ENCODE peak calls at places on chromosome 11, in five cellular contexts. P, V, L, M and T are unnamed samples.

GRCh38 chr11:2577071-2578005 is 122.5 kb downstream of the KCNQ1OT1 start:
- DNase-seq in P (no peak), V (no peak), L (no peak), M (peak; percentile 25), T (no peak)

GRCh38 chr11:111913031-111913861 is 712 bp downstream of the HSPB2 start:
- DNase-seq in P (no peak), V (no peak), L (no peak), M (no peak), T (no peak)

GRCh38 chr11:4740735-4741134 is 29.0 kb downstream of the OR51F1 start:
- DNase-seq in P (no peak), V (no peak), L (no peak), M (no peak), T (no peak)

GRCh38 chr11:12083380-12083779 is 27.0 kb upstream of the MICAL2 start:
- DNase-seq in P (no peak), V (peak; percentile 47), L (no peak), M (no peak), T (no peak)

GRCh38 chr11:33324211-33324985 is 67.2 kb downstream of the HIPK3 start:
- DNase-seq in P (no peak), V (no peak), L (no peak), M (no peak), T (no peak)

GRCh38 chr11:22666320-22666699 is at the start of gene GAS2:
- DNase-seq in P (no peak), V (no peak), L (no peak), M (no peak), T (no peak)

GRCh38 chr11:75554258-75555022 is 7.6 kb upstream of the SERPINH1 start:
- DNase-seq in P (no peak), V (peak; percentile 78), L (no peak), M (peak; percentile 96), T (peak; percentile 67)

GRCh38 chr11:65440831-65441499 is 18.4 kb downstream of the NEAT1 start:
- DNase-seq in P (peak; percentile 98), V (peak; percentile 20), L (no peak), M (no peak), T (no peak)

GRCh38 chr11:31794546-31794945 is 16.6 kb downstream of the PAX6 start:
- DNase-seq in P (no peak), V (no peak), L (no peak), M (no peak), T (no peak)

GRCh38 chr11:131685906-131686305 is 315.5 kb downstream of the NTM start:
- DNase-seq in P (no peak), V (no peak), L (no peak), M (no peak), T (no peak)

GRCh38 chr11:1481861-1482441 is 4.6 kb downstream of the MOB2 start:
- DNase-seq in P (no peak), V (no peak), L (no peak), M (no peak), T (no peak)

GRCh38 chr11:64926689-64927088 is 2.2 kb downstream of the PPP2R5B start:
- DNase-seq in P (no peak), V (no peak), L (no peak), M (no peak), T (no peak)

GRCh38 chr11:73186294-73186850 is 31.7 kb upstream of the P2RY2 start:
- DNase-seq in P (no peak), V (no peak), L (no peak), M (no peak), T (no peak)

GRCh38 chr11:33725496-33725895 is 10.7 kb downstream of the CD59 start:
- DNase-seq in P (no peak), V (no peak), L (no peak), M (no peak), T (no peak)

GRCh38 chr11:126857860-126858808 is 142.4 kb downstream of the KIRREL3 start:
- DNase-seq in P (no peak), V (no peak), L (no peak), M (peak; percentile 64), T (no peak)

GRCh38 chr11:115056514-115056913 is 378.2 kb downstream of the NXPE2 start:
- DNase-seq in P (no peak), V (no peak), L (no peak), M (no peak), T (no peak)

GRCh38 chr11:70486026-70486415 is 87.7 kb downstream of the CTTN start:
- DNase-seq in P (no peak), V (no peak), L (no peak), M (no peak), T (no peak)
- TF ChIP-seq POLR2AphosphoS5 in P (no peak), V (no peak), L (no peak), M (no peak), T (no peak)

GRCh38 chr11:77142091-77142975 is 14.3 kb downstream of the MYO7A start:
- DNase-seq in P (no peak), V (no peak), L (no peak), M (peak; percentile 58), T (no peak)
- TF ChIP-seq POLR2AphosphoS5 in P (no peak), V (no peak), L (no peak), M (no peak), T (no peak)

DNA sequence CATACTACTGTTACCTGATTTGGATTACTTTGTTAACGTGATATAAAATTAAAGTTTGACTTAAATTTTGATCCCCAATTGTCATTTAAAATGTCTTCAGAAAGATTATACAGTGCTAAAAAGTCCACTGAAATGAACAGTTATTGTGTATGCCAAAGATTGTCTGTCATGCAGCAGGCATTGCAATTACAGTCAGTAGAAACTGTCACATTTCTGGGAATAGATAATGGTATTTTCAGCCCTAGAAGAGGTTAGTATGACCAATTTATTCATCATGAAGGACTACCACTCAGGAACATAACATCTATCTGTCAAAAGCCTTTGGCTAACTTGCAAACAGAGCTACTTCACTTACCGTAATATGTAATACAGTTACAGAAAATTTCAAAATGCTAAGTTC is 852.5 kb upstream of the TENM4 start:
- DNase-seq in P (no peak), V (no peak), L (no peak), M (no peak), T (no peak)
- TF ChIP-seq POLR2AphosphoS5 in P (no peak), V (no peak), L (no peak), M (no peak), T (no peak)

GRCh38 chr11:116426761-116427160 is 346.0 kb downstream of the BUD13 start:
- DNase-seq in P (no peak), V (no peak), L (no peak), M (no peak), T (no peak)

GRCh38 chr11:116427337-116427902 is 345.4 kb downstream of the BUD13 start:
- DNase-seq in P (no peak), V (no peak), L (no peak), M (no peak), T (no peak)

GRCh38 chr11:116428638-116428975 is 344.2 kb downstream of the BUD13 start:
- DNase-seq in P (no peak), V (no peak), L (no peak), M (no peak), T (no peak)

GRCh38 chr11:116424615-116425261 is 348.0 kb downstream of the BUD13 start:
- DNase-seq in P (no peak), V (peak; percentile 23), L (no peak), M (peak; percentile 30), T (no peak)

GRCh38 chr11:116427903-116428637 is 344.7 kb downstream of the BUD13 start:
- DNase-seq in P (no peak), V (no peak), L (no peak), M (peak; percentile 88), T (no peak)
- TF ChIP-seq POLR2AphosphoS5 in P (no peak), V (no peak), L (no peak), M (peak; percentile 8), T (no peak)

GRCh38 chr11:130003717-130004001 is 1.0 kb upstream of the PRDM10 start:
- DNase-seq in P (no peak), V (no peak), L (no peak), M (no peak), T (no peak)

GRCh38 chr11:130001491-130002351 is 914 bp downstream of the PRDM10 start:
- DNase-seq in P (no peak), V (peak; percentile 51), L (no peak), M (no peak), T (peak; percentile 40)

GRCh38 chr11:130000552-130001176 is 2.0 kb downstream of the PRDM10 start:
- DNase-seq in P (no peak), V (no peak), L (no peak), M (no peak), T (no peak)

GRCh38 chr11:130002846-130003716 is 446 bp upstream of the PRDM10 start:
- DNase-seq in P (peak; percentile 95), V (peak; percentile 97), L (peak; percentile 96), M (peak; percentile 98), T (peak; percentile 93)

DNA sequence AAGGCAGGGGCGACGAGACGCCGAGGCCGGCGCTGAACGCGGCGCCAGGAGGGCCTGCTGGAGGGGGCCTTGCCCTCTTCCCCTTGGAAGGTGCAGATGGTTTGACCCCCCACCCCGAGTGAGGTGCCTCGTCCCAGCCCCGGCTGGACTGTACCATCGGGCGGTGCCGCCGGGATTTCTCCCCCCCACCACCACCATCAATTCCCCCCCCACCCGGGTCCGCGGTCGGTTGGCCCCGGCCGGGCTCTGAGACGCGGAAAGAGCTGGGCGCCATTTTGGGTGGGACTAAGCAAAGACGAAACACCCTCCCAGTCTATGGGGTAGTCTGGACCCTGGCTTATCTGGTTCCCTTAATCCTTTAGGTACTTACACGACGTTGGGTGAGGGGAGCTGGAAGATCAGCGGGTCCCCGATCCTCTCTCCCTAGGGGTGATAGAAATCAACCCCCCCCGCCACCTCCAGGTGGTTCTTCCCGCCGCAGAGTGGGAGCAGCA is at the start of gene PRDM10:
- DNase-seq in P (no peak), V (peak; percentile 94), L (peak; percentile 84), M (peak; percentile 98), T (peak; percentile 92)
- TF ChIP-seq POLR2AphosphoS5 in P (no peak), V (peak; percentile 69), L (peak; percentile 72), M (peak; percentile 65), T (no peak)

GRCh38 chr11:60161107-60161506 is 21.8 kb downstream of the MS4A6A start:
- DNase-seq in P (no peak), V (no peak), L (no peak), M (no peak), T (no peak)

GRCh38 chr11:60158666-60159065 is 24.2 kb downstream of the MS4A6A start:
- DNase-seq in P (no peak), V (no peak), L (no peak), M (no peak), T (no peak)

GRCh38 chr11:60159868-60160267 is 23.0 kb downstream of the MS4A6A start:
- DNase-seq in P (no peak), V (no peak), L (no peak), M (no peak), T (no peak)

GRCh38 chr11:60161766-60162165 is 21.1 kb downstream of the MS4A6A start:
- DNase-seq in P (no peak), V (no peak), L (no peak), M (no peak), T (no peak)

DNA sequence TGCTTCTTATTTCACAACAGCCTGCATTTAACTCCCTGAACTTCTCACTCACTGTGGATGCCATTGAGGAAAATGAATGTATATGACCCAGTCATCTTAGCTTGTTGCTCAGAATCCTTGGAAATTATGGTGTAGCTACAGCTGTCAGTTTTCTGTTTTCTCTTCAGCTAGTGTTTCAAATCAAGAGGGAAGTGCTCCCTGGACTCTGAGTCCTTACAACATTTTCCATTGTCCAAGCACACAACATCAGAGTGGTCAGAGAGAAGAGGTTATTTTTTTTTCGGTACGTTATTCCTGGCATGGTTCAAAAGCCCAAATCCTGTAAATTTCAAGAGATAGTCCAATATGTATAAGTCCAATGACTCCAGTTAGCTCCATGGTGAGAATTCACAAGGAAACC is 23.6 kb downstream of the MS4A6A start:
- DNase-seq in P (no peak), V (no peak), L (no peak), M (no peak), T (no peak)
- TF ChIP-seq POLR2AphosphoS5 in P (no peak), V (no peak), L (no peak), M (no peak), T (no peak)

GRCh38 chr11:121814962-121815361 is 301.1 kb downstream of the BLID start:
- DNase-seq in P (no peak), V (no peak), L (peak; percentile 10), M (no peak), T (no peak)
- TF ChIP-seq POLR2AphosphoS5 in P (no peak), V (no peak), L (no peak), M (no peak), T (peak; percentile 17)